ENCODE peak calls at places on chromosomes 7 and 10, in nine cellular contexts. P is AG20443, T is GM06990, H is NCI-H1092 treated with DMSO at 0.1 percent for 48 hours, I is activated T-cell treated with anti-CD3 and anti-CD28 coated beads for 1 hour, C is GM20000, Z is HuH-7, B is glutamatergic neuron, J is NCI-H460. Q is an unnamed sample.
A peak's percentile ranks its signal among the peaks of the same experiment; 100 is the strongest.

GRCh38 chr7:158976849-158977593 is 120.7 kb downstream of the DYNC2I1 start:
- DNase-seq in P (peak; percentile 81), T (peak; percentile 61), H (peak; percentile 23), I (peak; percentile 94), C (peak; percentile 91), Z (peak; percentile 94), B (peak; percentile 85), J (peak; percentile 83), Q (peak; percentile 80)

GRCh38 chr7:97580205-97580604 is 151.7 kb upstream of the TAC1 start:
- DNase-seq in P (no peak), T (no peak), H (no peak), I (no peak), C (no peak), Z (no peak), B (peak; percentile 56), J (no peak), Q (no peak)

GRCh38 chr10:61000769-61001730 is 57.1 kb upstream of the RHOBTB1 start:
- DNase-seq in P (peak; percentile 65), T (no peak), H (peak; percentile 26), I (no peak), C (no peak), Z (peak; percentile 58), B (peak; percentile 58), J (no peak), Q (no peak)

GRCh38 chr10:130686680-130687300 is 550.6 kb downstream of the GLRX3 start:
- DNase-seq in P (no peak), T (no peak), H (peak; percentile 37), I (no peak), C (no peak), Z (peak; percentile 11), B (peak; percentile 28), J (no peak), Q (no peak)

GRCh38 chr7:48144291-48144768 is 26.9 kb upstream of the ABCA13 start:
- DNase-seq in P (no peak), T (no peak), H (no peak), I (no peak), C (no peak), Z (no peak), B (no peak), J (no peak), Q (no peak)

GRCh38 chr7:69374036-69374420 is 224.2 kb upstream of the AUTS2 start:
- DNase-seq in P (peak; percentile 47), T (no peak), H (no peak), I (no peak), C (no peak), Z (no peak), B (no peak), J (no peak), Q (no peak)

GRCh38 chr10:22931948-22932347 is 4.1 kb downstream of the ARMC3 start:
- DNase-seq in P (no peak), T (no peak), H (no peak), I (no peak), C (no peak), Z (no peak), B (no peak), J (no peak), Q (no peak)

GRCh38 chr7:1062296-1063294 is 18.2 kb downstream of the GPR146 start:
- DNase-seq in P (no peak), T (peak; percentile 60), H (no peak), I (no peak), C (peak; percentile 91), Z (no peak), B (no peak), J (no peak), Q (no peak)

GRCh38 chr10:91924212-91925021 is 847 bp downstream of the BTAF1 start:
- DNase-seq in P (no peak), T (no peak), H (no peak), I (no peak), C (peak; percentile 60), Z (no peak), B (no peak), J (no peak), Q (no peak)

GRCh38 chr7:24757799-24758275 is 573 bp upstream of the GSDME start:
- DNase-seq in P (peak; percentile 67), T (no peak), H (no peak), I (no peak), C (peak; percentile 48), Z (peak; percentile 39), B (no peak), J (no peak), Q (no peak)

GRCh38 chr7:158085741-158086695 is 501.6 kb downstream of the PTPRN2 start:
- DNase-seq in P (no peak), T (no peak), H (peak; percentile 41), I (no peak), C (no peak), Z (no peak), B (no peak), J (no peak), Q (no peak)

GRCh38 chr10:3292601-3293000 is 120.0 kb upstream of the PITRM1 start:
- DNase-seq in P (peak; percentile 82), T (no peak), H (no peak), I (no peak), C (no peak), Z (no peak), B (no peak), J (no peak), Q (no peak)

GRCh38 chr7:158563911-158564647 is 23.5 kb downstream of the PTPRN2 start:
- DNase-seq in P (no peak), T (no peak), H (no peak), I (no peak), C (no peak), Z (no peak), B (no peak), J (no peak), Q (no peak)

GRCh38 chr7:43584200-43584586 is 1.3 kb downstream of the STK17A start:
- DNase-seq in P (peak; percentile 49), T (no peak), H (no peak), I (peak; percentile 9), C (no peak), Z (peak; percentile 25), B (no peak), J (peak; percentile 52), Q (no peak)

Q was measured in psoas muscle.